ENCODE peak calls at places on chromosomes 13 and 19, in six cellular contexts. B, V, R, L, D and N are unnamed samples.

GRCh38 chr13:114115796-114116195 is 16.6 kb downstream of the RASA3 start:
- DNase-seq in B (no peak), L (no peak), V (no peak), D (no peak), R (no peak), N (peak)

GRCh38 chr13:113845055-113845454 is 18.8 kb downstream of the GAS6 start:
- DNase-seq in V (no peak), B (no peak), D (no peak), L (peak), R (no peak), N (peak)

GRCh38 chr13:107031691-107032090 is 463.8 kb upstream of the ARGLU1 start:
- DNase-seq in L (no peak), D (no peak), R (no peak), V (no peak), B (no peak), N (no peak)

GRCh38 chr13:68261105-68261504 is 1031.0 kb upstream of the PCDH9 start:
- DNase-seq in R (no peak), L (no peak), B (no peak), V (no peak), D (no peak), N (no peak)

GRCh38 chr19:12867120-12868099 is 13.8 kb downstream of the DNASE2 start:
- DNase-seq in V (no peak), D (no peak), L (peak), B (peak), R (peak), N (peak)

GRCh38 chr19:49119411-49120324 is at the start of gene PPFIA3:
- DNase-seq in V (no peak), R (no peak), B (no peak), D (no peak), L (no peak), N (no peak)

GRCh38 chr19:34276614-34277013 is 22.3 kb downstream of the GARRE1 start:
- DNase-seq in V (no peak), L (no peak), R (no peak), D (no peak), B (no peak), N (no peak)

GRCh38 chr19:18733196-18733647 is 49.7 kb downstream of the CRTC1 start:
- DNase-seq in D (no peak), B (no peak), V (peak), L (no peak), R (no peak), N (no peak)